ENCODE peak calls at places on chromosome 22, in four cellular contexts. G is H1, B is GM12878, L is K562. T is an unnamed sample.

GRCh38 chr22:40499187-40499753 is 128.9 kb downstream of the SGSM3 start:
- DNase-seq in G (no peak), B (peak), L (peak), T (peak)

GRCh38 chr22:45007946-45008852 is 1.6 kb downstream of the PHF21B start:
- DNase-seq in G (peak), B (no peak), L (peak), T (no peak)

GRCh38 chr22:38927033-38927789 is 30.2 kb upstream of the APOBEC3A start:
- DNase-seq in G (peak), B (peak), L (no peak), T (no peak)

GRCh38 chr22:17664414-17665045 is 26.0 kb downstream of the BCL2L13 start:
- DNase-seq in G (no peak), B (no peak), L (no peak), T (peak)

GRCh38 chr22:33126881-33127280 is 68.7 kb upstream of the SYN3 start:
- DNase-seq in G (no peak), B (no peak), L (no peak), T (peak)

GRCh38 chr22:43186272-43187170 is at the start of gene TTLL12:
- DNase-seq in G (no peak), B (no peak), L (peak), T (no peak)

GRCh38 chr22:43110927-43111623 is 525 bp downstream of the BIK start:
- DNase-seq in G (peak), B (no peak), L (no peak), T (no peak)

GRCh38 chr22:19801340-19802000 is 40.9 kb downstream of the TBX1 start:
- DNase-seq in G (no peak), B (no peak), L (no peak), T (no peak)

GRCh38 chr22:35742342-35743100 is 24.8 kb downstream of the APOL5 start:
- DNase-seq in G (no peak), B (no peak), L (peak), T (no peak)

GRCh38 chr22:47694536-47694935 is 932.1 kb downstream of the TBC1D22A start:
- DNase-seq in G (peak), B (no peak), L (no peak), T (no peak)

GRCh38 chr22:47696776-47697175 is 934.3 kb downstream of the TBC1D22A start:
- DNase-seq in G (peak), B (no peak), L (no peak), T (no peak)

GRCh38 chr22:47692811-47693210 is 930.4 kb downstream of the TBC1D22A start:
- DNase-seq in G (peak), B (no peak), L (no peak), T (no peak)

GRCh38 chr22:47693606-47694005 is 931.2 kb downstream of the TBC1D22A start:
- DNase-seq in G (peak), B (no peak), L (no peak), T (no peak)

DNA sequence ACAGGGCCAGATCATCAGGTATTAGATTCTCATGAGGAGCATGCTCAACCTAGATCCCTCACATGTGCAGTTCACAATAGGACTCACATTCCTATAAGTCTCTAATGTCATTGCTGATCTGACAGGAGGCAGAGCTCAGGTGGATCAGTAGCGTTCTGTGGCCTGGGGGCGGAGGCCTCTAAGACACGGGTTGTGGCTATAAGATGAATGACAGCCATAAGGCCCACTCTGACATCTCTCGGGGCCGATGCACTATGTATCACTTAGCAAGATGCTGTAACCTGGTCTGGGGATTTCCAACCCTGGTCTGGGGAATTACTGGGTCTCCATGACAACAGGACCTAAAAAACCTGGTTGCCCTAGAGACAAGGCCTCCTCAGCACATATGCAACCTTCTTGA is 932.7 kb downstream of the TBC1D22A start:
- DNase-seq in G (peak), B (peak), L (no peak), T (no peak)
- TF ChIP-seq CEBPB in G (no peak), B (no peak), L (no peak), T (no peak)

DNA sequence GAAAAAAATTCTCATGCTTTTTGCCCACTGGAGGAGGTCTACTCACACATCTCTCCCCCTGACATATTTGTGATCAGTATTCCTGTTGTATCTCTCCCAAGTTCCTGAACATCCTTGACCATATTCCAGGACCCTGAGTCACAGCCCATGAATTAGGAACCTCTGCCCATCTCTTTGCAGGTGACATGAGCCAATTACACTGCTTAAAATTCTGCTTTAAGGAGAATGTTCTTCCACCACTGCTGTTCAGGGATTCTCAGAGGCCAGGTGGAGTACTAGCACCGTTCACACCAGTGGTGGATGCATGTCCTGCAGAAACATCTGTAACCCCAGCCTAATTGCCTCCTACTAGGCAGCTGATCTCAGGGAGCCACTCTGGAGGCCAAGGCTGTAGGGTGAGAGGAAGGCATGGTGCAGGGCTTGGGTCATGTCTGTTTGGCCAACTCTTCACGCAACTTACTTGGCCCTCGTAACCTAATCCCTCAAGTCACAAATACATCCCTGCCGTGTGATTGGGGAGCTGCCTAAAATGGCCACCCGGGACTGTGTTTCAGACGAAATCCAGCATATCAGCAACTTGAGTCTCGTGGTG is 104.8 kb downstream of the GGTLC2 start:
- DNase-seq in G (no peak), B (no peak), L (no peak), T (no peak)
- TF ChIP-seq CREB1 in G (no peak), B (no peak), L (no peak), T (no peak)

DNA sequence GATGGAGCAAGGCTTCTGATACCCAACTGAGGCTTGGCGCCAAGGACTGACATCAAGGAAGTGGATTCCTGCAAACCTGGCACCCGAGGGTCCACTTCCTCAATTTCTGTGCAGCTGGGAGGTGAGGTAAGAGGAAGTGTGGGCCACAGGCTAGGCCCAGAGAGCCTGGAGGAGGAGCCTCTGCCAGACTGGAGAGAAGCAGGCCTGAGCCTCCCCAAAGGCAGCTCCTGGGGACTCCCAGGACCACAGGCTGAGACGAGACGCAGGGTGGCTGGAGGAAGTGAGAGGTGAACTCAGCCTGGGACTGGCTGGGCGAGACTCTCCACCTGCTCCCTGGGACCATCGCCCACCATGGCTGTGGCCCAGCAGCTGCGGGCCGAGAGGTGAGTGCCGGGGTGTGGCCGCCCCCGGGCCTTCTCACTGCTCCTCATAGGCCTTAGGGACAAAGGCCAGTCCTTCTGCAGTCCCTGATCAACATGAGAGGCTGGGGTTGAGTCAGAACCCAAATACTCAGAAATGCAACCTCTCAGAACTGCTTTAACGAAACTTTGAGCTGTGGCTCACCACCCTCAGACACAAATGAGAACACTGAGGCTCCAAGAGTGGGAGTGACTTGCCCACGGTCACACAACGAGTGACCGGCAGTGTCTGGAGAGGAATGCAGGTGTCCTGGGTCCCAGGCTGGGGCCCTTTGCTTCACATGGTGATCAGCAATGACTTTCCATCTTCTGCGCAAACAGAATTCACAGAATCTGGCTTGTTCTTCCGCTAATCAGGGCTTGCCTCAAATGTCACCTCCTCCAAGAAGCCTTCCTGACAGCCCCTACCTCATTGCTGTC is at the start of gene NCF4:
- DNase-seq in G (no peak), B (peak), L (no peak), T (no peak)
- TF ChIP-seq CEBPB in G (no peak), B (no peak), L (no peak), T (no peak)

DNA sequence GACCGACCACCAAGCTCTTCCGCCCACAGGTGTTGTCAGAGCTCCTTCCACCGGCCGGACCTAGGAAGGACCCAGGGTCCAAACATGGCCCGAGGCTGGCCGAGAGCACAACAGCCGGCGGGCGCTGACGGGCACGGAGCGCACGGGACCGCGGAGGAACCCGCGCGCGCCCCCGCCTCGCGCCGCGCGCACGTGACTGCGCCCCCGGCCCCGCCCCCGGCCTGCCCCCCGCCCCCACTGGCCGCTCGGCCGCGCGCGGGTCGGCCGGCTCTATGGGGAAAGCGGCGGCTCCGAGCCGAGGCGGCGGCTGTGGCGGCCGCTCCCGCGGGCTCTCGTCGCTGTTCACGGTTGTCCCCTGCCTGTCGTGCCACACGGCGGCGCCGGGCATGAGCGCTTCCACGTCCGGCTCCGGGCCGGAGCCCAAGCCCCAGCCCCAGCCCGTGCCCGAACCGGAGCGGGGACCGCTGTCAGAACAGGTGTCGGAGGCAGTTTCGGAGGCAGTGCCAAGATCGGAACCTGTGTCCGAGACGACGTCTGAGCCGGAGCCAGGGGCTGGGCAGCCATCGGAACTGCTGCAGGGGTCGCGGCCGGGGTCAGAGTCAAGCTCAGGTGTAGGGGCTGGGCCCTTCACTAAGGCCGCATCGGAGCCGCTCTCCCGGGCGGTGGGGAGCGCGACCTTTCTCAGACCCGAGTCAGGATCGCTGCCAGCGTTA is at the start of gene OSBP2:
- DNase-seq in G (peak), B (no peak), L (peak), T (no peak)
- TF ChIP-seq CREB1 in G (peak), B (no peak), L (no peak), T (no peak)

GRCh38 chr22:28299760-28300159 is 379.9 kb downstream of the TTC28 start:
- DNase-seq in G (no peak), B (no peak), L (no peak), T (no peak)
- TF ChIP-seq CEBPB in G (no peak), B (no peak), L (no peak), T (no peak)